ENCODE peak calls at places on chromosomes 11 and 22, in nine cellular contexts. One of them, this sample, is unnamed.

GRCh38 chr11:1279674-1280055 is 29.8 kb downstream of the TOLLIP start:
- DNase-seq in RWPE1: no peak
- DNase-seq in PC-3: no peak
- DNase-seq in globus pallidus: no peak
- DNase-seq in RCC 7860: no peak
- DNase-seq in HuH-7.5: no peak
- DNase-seq in neural crest cell: no peak
- DNase-seq in EL: no peak
- DNase-seq in stimulated activated CD4-positive, alpha-beta T cell treated with anti-CD3 and anti-CD28 coated beads, Interleukin-1b, Interleukin-23, amount 100 ng/mL, for 1 hour: no peak
- DNase-seq in this sample: no peak

GRCh38 chr11:26088391-26088790 is 243.5 kb upstream of the ANO3 start:
- DNase-seq in neural crest cell: no peak
- DNase-seq in PC-3: no peak
- DNase-seq in HuH-7.5: no peak
- DNase-seq in stimulated activated CD4-positive, alpha-beta T cell treated with anti-CD3 and anti-CD28 coated beads, Interleukin-1b, Interleukin-23, amount 100 ng/mL, for 1 hour: no peak
- DNase-seq in EL: peak; percentile 11
- DNase-seq in RWPE1: peak; percentile 5
- DNase-seq in globus pallidus: no peak
- DNase-seq in RCC 7860: no peak
- DNase-seq in this sample: no peak

GRCh38 chr22:45632791-45633515 is 38.7 kb upstream of the ATXN10 start:
- DNase-seq in globus pallidus: no peak
- DNase-seq in EL: no peak
- DNase-seq in RWPE1: no peak
- DNase-seq in RCC 7860: no peak
- DNase-seq in neural crest cell: no peak
- DNase-seq in PC-3: no peak
- DNase-seq in HuH-7.5: no peak
- DNase-seq in stimulated activated CD4-positive, alpha-beta T cell treated with anti-CD3 and anti-CD28 coated beads, Interleukin-1b, Interleukin-23, amount 100 ng/mL, for 1 hour: no peak
- DNase-seq in this sample: no peak

GRCh38 chr11:16912607-16913006 is 101.6 kb downstream of the PLEKHA7 start:
- DNase-seq in globus pallidus: no peak
- DNase-seq in EL: no peak
- DNase-seq in RWPE1: no peak
- DNase-seq in HuH-7.5: no peak
- DNase-seq in RCC 7860: no peak
- DNase-seq in neural crest cell: no peak
- DNase-seq in PC-3: peak; percentile 62
- DNase-seq in stimulated activated CD4-positive, alpha-beta T cell treated with anti-CD3 and anti-CD28 coated beads, Interleukin-1b, Interleukin-23, amount 100 ng/mL, for 1 hour: no peak
- DNase-seq in this sample: no peak

GRCh38 chr11:97336064-97336463 is 946.3 kb downstream of the JRKL start:
- DNase-seq in RCC 7860: no peak
- DNase-seq in RWPE1: no peak
- DNase-seq in EL: no peak
- DNase-seq in neural crest cell: no peak
- DNase-seq in globus pallidus: no peak
- DNase-seq in stimulated activated CD4-positive, alpha-beta T cell treated with anti-CD3 and anti-CD28 coated beads, Interleukin-1b, Interleukin-23, amount 100 ng/mL, for 1 hour: no peak
- DNase-seq in PC-3: no peak
- DNase-seq in HuH-7.5: no peak
- DNase-seq in this sample: no peak

GRCh38 chr11:114317738-114318137 is 21.5 kb downstream of the NNMT start:
- DNase-seq in PC-3: peak; percentile 70
- DNase-seq in HuH-7.5: no peak
- DNase-seq in RWPE1: no peak
- DNase-seq in neural crest cell: peak; percentile 7
- DNase-seq in RCC 7860: no peak
- DNase-seq in stimulated activated CD4-positive, alpha-beta T cell treated with anti-CD3 and anti-CD28 coated beads, Interleukin-1b, Interleukin-23, amount 100 ng/mL, for 1 hour: no peak
- DNase-seq in globus pallidus: no peak
- DNase-seq in EL: peak; percentile 36
- DNase-seq in this sample: peak; percentile 22

GRCh38 chr11:8219257-8220021 is 44.2 kb downstream of the LMO1 start:
- DNase-seq in EL: peak; percentile 52
- DNase-seq in globus pallidus: no peak
- DNase-seq in neural crest cell: no peak
- DNase-seq in PC-3: peak; percentile 67
- DNase-seq in RWPE1: peak; percentile 50
- DNase-seq in stimulated activated CD4-positive, alpha-beta T cell treated with anti-CD3 and anti-CD28 coated beads, Interleukin-1b, Interleukin-23, amount 100 ng/mL, for 1 hour: no peak
- DNase-seq in RCC 7860: peak; percentile 29
- DNase-seq in HuH-7.5: peak; percentile 63
- DNase-seq in this sample: no peak

GRCh38 chr11:72817966-72818365 is 3.8 kb downstream of the ATG16L2 start:
- DNase-seq in RWPE1: no peak
- DNase-seq in globus pallidus: no peak
- DNase-seq in neural crest cell: no peak
- DNase-seq in EL: no peak
- DNase-seq in RCC 7860: no peak
- DNase-seq in stimulated activated CD4-positive, alpha-beta T cell treated with anti-CD3 and anti-CD28 coated beads, Interleukin-1b, Interleukin-23, amount 100 ng/mL, for 1 hour: no peak
- DNase-seq in HuH-7.5: no peak
- DNase-seq in PC-3: no peak
- DNase-seq in this sample: no peak

GRCh38 chr11:7278314-7278917 is 26.7 kb downstream of the SYT9 start:
- DNase-seq in PC-3: peak; percentile 69
- DNase-seq in EL: peak; percentile 40
- DNase-seq in HuH-7.5: peak; percentile 8
- DNase-seq in RCC 7860: no peak
- DNase-seq in RWPE1: peak; percentile 33
- DNase-seq in neural crest cell: peak; percentile 12
- DNase-seq in stimulated activated CD4-positive, alpha-beta T cell treated with anti-CD3 and anti-CD28 coated beads, Interleukin-1b, Interleukin-23, amount 100 ng/mL, for 1 hour: no peak
- DNase-seq in globus pallidus: no peak
- DNase-seq in this sample: peak; percentile 28

GRCh38 chr11:32034149-32034548 is 56.7 kb upstream of the RCN1 start:
- DNase-seq in globus pallidus: no peak
- DNase-seq in RCC 7860: peak; percentile 67
- DNase-seq in stimulated activated CD4-positive, alpha-beta T cell treated with anti-CD3 and anti-CD28 coated beads, Interleukin-1b, Interleukin-23, amount 100 ng/mL, for 1 hour: no peak
- DNase-seq in neural crest cell: no peak
- DNase-seq in EL: peak; percentile 99
- DNase-seq in RWPE1: no peak
- DNase-seq in PC-3: no peak
- DNase-seq in HuH-7.5: no peak
- DNase-seq in this sample: no peak

GRCh38 chr22:35310556-35311550 is 11.2 kb downstream of the TOM1 start:
- DNase-seq in HuH-7.5: no peak
- DNase-seq in stimulated activated CD4-positive, alpha-beta T cell treated with anti-CD3 and anti-CD28 coated beads, Interleukin-1b, Interleukin-23, amount 100 ng/mL, for 1 hour: no peak
- DNase-seq in RCC 7860: no peak
- DNase-seq in EL: no peak
- DNase-seq in globus pallidus: no peak
- DNase-seq in PC-3: peak; percentile 37
- DNase-seq in RWPE1: no peak
- DNase-seq in neural crest cell: no peak
- DNase-seq in this sample: no peak

GRCh38 chr11:118051136-118051610 is 25.7 kb upstream of the TMPRSS4 start:
- DNase-seq in EL: no peak
- DNase-seq in globus pallidus: no peak
- DNase-seq in PC-3: no peak
- DNase-seq in RCC 7860: no peak
- DNase-seq in RWPE1: no peak
- DNase-seq in stimulated activated CD4-positive, alpha-beta T cell treated with anti-CD3 and anti-CD28 coated beads, Interleukin-1b, Interleukin-23, amount 100 ng/mL, for 1 hour: no peak
- DNase-seq in HuH-7.5: no peak
- DNase-seq in neural crest cell: no peak
- DNase-seq in this sample: no peak

GRCh38 chr11:124612045-124612444 is 817 bp downstream of the PANX3 start:
- DNase-seq in EL: no peak
- DNase-seq in RWPE1: no peak
- DNase-seq in HuH-7.5: no peak
- DNase-seq in PC-3: no peak
- DNase-seq in neural crest cell: no peak
- DNase-seq in stimulated activated CD4-positive, alpha-beta T cell treated with anti-CD3 and anti-CD28 coated beads, Interleukin-1b, Interleukin-23, amount 100 ng/mL, for 1 hour: no peak
- DNase-seq in RCC 7860: no peak
- DNase-seq in globus pallidus: no peak
- DNase-seq in this sample: no peak

GRCh38 chr11:45752136-45752535 is 52.8 kb upstream of the SLC35C1 start:
- DNase-seq in RWPE1: no peak
- DNase-seq in neural crest cell: no peak
- DNase-seq in globus pallidus: no peak
- DNase-seq in stimulated activated CD4-positive, alpha-beta T cell treated with anti-CD3 and anti-CD28 coated beads, Interleukin-1b, Interleukin-23, amount 100 ng/mL, for 1 hour: no peak
- DNase-seq in HuH-7.5: no peak
- DNase-seq in EL: no peak
- DNase-seq in RCC 7860: no peak
- DNase-seq in PC-3: no peak
- DNase-seq in this sample: peak; percentile 33

GRCh38 chr11:111520565-111520964 is 6.0 kb downstream of the HOATZ start:
- DNase-seq in RCC 7860: peak; percentile 80
- DNase-seq in EL: peak; percentile 78
- DNase-seq in RWPE1: no peak
- DNase-seq in PC-3: peak; percentile 23
- DNase-seq in globus pallidus: no peak
- DNase-seq in stimulated activated CD4-positive, alpha-beta T cell treated with anti-CD3 and anti-CD28 coated beads, Interleukin-1b, Interleukin-23, amount 100 ng/mL, for 1 hour: no peak
- DNase-seq in neural crest cell: no peak
- DNase-seq in HuH-7.5: no peak
- DNase-seq in this sample: no peak

GRCh38 chr11:61961570-61962212 is 5.7 kb downstream of the FTH1 start:
- DNase-seq in EL: peak; percentile 61
- DNase-seq in PC-3: peak; percentile 35
- DNase-seq in HuH-7.5: peak; percentile 82
- DNase-seq in stimulated activated CD4-positive, alpha-beta T cell treated with anti-CD3 and anti-CD28 coated beads, Interleukin-1b, Interleukin-23, amount 100 ng/mL, for 1 hour: no peak
- DNase-seq in neural crest cell: no peak
- DNase-seq in RCC 7860: peak; percentile 94
- DNase-seq in globus pallidus: peak; percentile 89
- DNase-seq in RWPE1: no peak
- DNase-seq in this sample: no peak

GRCh38 chr22:49363526-49364230 is 464.0 kb downstream of the BRD1 start:
- DNase-seq in EL: no peak
- DNase-seq in RWPE1: no peak
- DNase-seq in stimulated activated CD4-positive, alpha-beta T cell treated with anti-CD3 and anti-CD28 coated beads, Interleukin-1b, Interleukin-23, amount 100 ng/mL, for 1 hour: no peak
- DNase-seq in HuH-7.5: no peak
- DNase-seq in RCC 7860: no peak
- DNase-seq in globus pallidus: no peak
- DNase-seq in neural crest cell: no peak
- DNase-seq in PC-3: no peak
- DNase-seq in this sample: no peak

GRCh38 chr22:19983701-19984100 is 32.9 kb downstream of the ARVCF start:
- DNase-seq in PC-3: no peak
- DNase-seq in HuH-7.5: no peak
- DNase-seq in globus pallidus: no peak
- DNase-seq in RWPE1: no peak
- DNase-seq in EL: peak; percentile 17
- DNase-seq in stimulated activated CD4-positive, alpha-beta T cell treated with anti-CD3 and anti-CD28 coated beads, Interleukin-1b, Interleukin-23, amount 100 ng/mL, for 1 hour: no peak
- DNase-seq in RCC 7860: no peak
- DNase-seq in neural crest cell: no peak
- DNase-seq in this sample: no peak

GRCh38 chr11:68370211-68371111 is 58.1 kb downstream of the LRP5 start:
- DNase-seq in HuH-7.5: no peak
- DNase-seq in globus pallidus: no peak
- DNase-seq in PC-3: no peak
- DNase-seq in RCC 7860: no peak
- DNase-seq in stimulated activated CD4-positive, alpha-beta T cell treated with anti-CD3 and anti-CD28 coated beads, Interleukin-1b, Interleukin-23, amount 100 ng/mL, for 1 hour: no peak
- DNase-seq in EL: no peak
- DNase-seq in RWPE1: no peak
- DNase-seq in neural crest cell: no peak
- DNase-seq in this sample: peak; percentile 81

GRCh38 chr11:76598426-76598839 is 72.1 kb downstream of the LRRC32 start:
- DNase-seq in neural crest cell: no peak
- DNase-seq in PC-3: peak; percentile 59
- DNase-seq in stimulated activated CD4-positive, alpha-beta T cell treated with anti-CD3 and anti-CD28 coated beads, Interleukin-1b, Interleukin-23, amount 100 ng/mL, for 1 hour: no peak
- DNase-seq in globus pallidus: no peak
- DNase-seq in HuH-7.5: peak; percentile 46
- DNase-seq in RCC 7860: peak; percentile 8
- DNase-seq in EL: peak; percentile 41
- DNase-seq in RWPE1: no peak
- DNase-seq in this sample: no peak

GRCh38 chr11:123430736-123431356 is 777 bp downstream of the GRAMD1B start:
- DNase-seq in neural crest cell: peak; percentile 32
- DNase-seq in globus pallidus: no peak
- DNase-seq in EL: peak; percentile 79
- DNase-seq in stimulated activated CD4-positive, alpha-beta T cell treated with anti-CD3 and anti-CD28 coated beads, Interleukin-1b, Interleukin-23, amount 100 ng/mL, for 1 hour: no peak
- DNase-seq in RCC 7860: no peak
- DNase-seq in RWPE1: peak; percentile 7
- DNase-seq in PC-3: peak; percentile 72
- DNase-seq in HuH-7.5: no peak
- DNase-seq in this sample: peak; percentile 87

GRCh38 chr11:70454197-70454767 is 56.0 kb downstream of the CTTN start:
- DNase-seq in RWPE1: no peak
- DNase-seq in RCC 7860: no peak
- DNase-seq in HuH-7.5: no peak
- DNase-seq in PC-3: no peak
- DNase-seq in EL: no peak
- DNase-seq in neural crest cell: no peak
- DNase-seq in stimulated activated CD4-positive, alpha-beta T cell treated with anti-CD3 and anti-CD28 coated beads, Interleukin-1b, Interleukin-23, amount 100 ng/mL, for 1 hour: no peak
- DNase-seq in globus pallidus: no peak
- DNase-seq in this sample: no peak

This sample was measured in retina.